ENCODE peak calls at places on chromosomes 4 and X, in four cellular contexts. One of them, this sample, is unnamed.

GRCh38 chr4:138310498-138310897 is 68.3 kb upstream of the SLC7A11 start:
- DNase-seq in NCI-H1092 treated with DMSO at 0.1 percent for 48 hours: no peak
- DNase-seq in GM03348: peak
- DNase-seq in NCI-H187: no peak
- DNase-seq in this sample: no peak

GRCh38 chr4:118801895-118802575 is 33.9 kb downstream of the SEC24D start:
- DNase-seq in NCI-H187: no peak
- DNase-seq in GM03348: no peak
- DNase-seq in NCI-H1092 treated with DMSO at 0.1 percent for 48 hours: no peak
- DNase-seq in this sample: no peak

GRCh38 chr4:89558147-89558546 is 250.5 kb upstream of the GPRIN3 start:
- DNase-seq in NCI-H187: no peak
- DNase-seq in NCI-H1092 treated with DMSO at 0.1 percent for 48 hours: no peak
- DNase-seq in GM03348: no peak
- DNase-seq in this sample: no peak

GRCh38 chr4:30619679-30620078 is 100.5 kb upstream of the PCDH7 start:
- DNase-seq in NCI-H187: no peak
- DNase-seq in NCI-H1092 treated with DMSO at 0.1 percent for 48 hours: no peak
- DNase-seq in GM03348: no peak
- DNase-seq in this sample: no peak

GRCh38 chrX:39682778-39683177 is 415.0 kb downstream of the BCOR start:
- DNase-seq in NCI-H187: no peak
- DNase-seq in NCI-H1092 treated with DMSO at 0.1 percent for 48 hours: no peak
- DNase-seq in GM03348: no peak
- DNase-seq in this sample: no peak

GRCh38 chr4:82797591-82798081 is 960 bp downstream of the SCD5 start:
- DNase-seq in NCI-H1092 treated with DMSO at 0.1 percent for 48 hours: peak
- DNase-seq in NCI-H187: no peak
- DNase-seq in GM03348: peak
- DNase-seq in this sample: no peak

GRCh38 chrX:55450259-55450658 is 1.7 kb upstream of the MAGEH1 start:
- DNase-seq in NCI-H1092 treated with DMSO at 0.1 percent for 48 hours: no peak
- DNase-seq in GM03348: peak
- DNase-seq in NCI-H187: no peak
- DNase-seq in this sample: no peak

GRCh38 chr4:93299116-93299515 is 529.4 kb upstream of the ATOH1 start:
- DNase-seq in NCI-H187: no peak
- DNase-seq in NCI-H1092 treated with DMSO at 0.1 percent for 48 hours: no peak
- DNase-seq in GM03348: no peak
- DNase-seq in this sample: no peak

GRCh38 chrX:96407043-96407442 is 277.6 kb upstream of the DIAPH2 start:
- DNase-seq in NCI-H187: no peak
- DNase-seq in NCI-H1092 treated with DMSO at 0.1 percent for 48 hours: no peak
- DNase-seq in GM03348: peak
- DNase-seq in this sample: no peak

GRCh38 chrX:318739-319578 is at the start of gene GTPBP6:
- DNase-seq in NCI-H1092 treated with DMSO at 0.1 percent for 48 hours: no peak
- DNase-seq in GM03348: peak
- DNase-seq in NCI-H187: no peak
- DNase-seq in this sample: no peak

GRCh38 chrX:86148024-86148511 is at the start of gene DACH2:
- DNase-seq in GM03348: peak
- DNase-seq in NCI-H1092 treated with DMSO at 0.1 percent for 48 hours: peak
- DNase-seq in NCI-H187: no peak
- DNase-seq in this sample: peak

GRCh38 chr4:189035654-189036053 is 896.4 kb downstream of the TRIML1 start:
- DNase-seq in NCI-H1092 treated with DMSO at 0.1 percent for 48 hours: no peak
- DNase-seq in GM03348: no peak
- DNase-seq in NCI-H187: no peak
- DNase-seq in this sample: no peak

GRCh38 chrX:48560681-48561080 is 13.6 kb upstream of the RBM3 start:
- DNase-seq in NCI-H187: no peak
- DNase-seq in NCI-H1092 treated with DMSO at 0.1 percent for 48 hours: no peak
- DNase-seq in GM03348: no peak
- DNase-seq in this sample: no peak

GRCh38 chr4:167622481-167623240 is 388.4 kb upstream of the SPOCK3 start:
- DNase-seq in GM03348: peak
- DNase-seq in NCI-H1092 treated with DMSO at 0.1 percent for 48 hours: peak
- DNase-seq in NCI-H187: peak
- DNase-seq in this sample: peak

GRCh38 chr4:79964020-79964714 is 108.9 kb downstream of the ANTXR2 start:
- DNase-seq in GM03348: no peak
- DNase-seq in NCI-H187: no peak
- DNase-seq in NCI-H1092 treated with DMSO at 0.1 percent for 48 hours: no peak
- DNase-seq in this sample: no peak

GRCh38 chr4:5036239-5036638 is 15.0 kb upstream of the STK32B start:
- DNase-seq in GM03348: peak
- DNase-seq in NCI-H187: no peak
- DNase-seq in NCI-H1092 treated with DMSO at 0.1 percent for 48 hours: no peak
- DNase-seq in this sample: no peak

GRCh38 chr4:142705820-142706219 is 140.3 kb downstream of the INPP4B start:
- DNase-seq in NCI-H1092 treated with DMSO at 0.1 percent for 48 hours: no peak
- DNase-seq in NCI-H187: no peak
- DNase-seq in GM03348: no peak
- DNase-seq in this sample: no peak

GRCh38 chrX:17475820-17476219 is 100.8 kb downstream of the NHS start:
- DNase-seq in NCI-H1092 treated with DMSO at 0.1 percent for 48 hours: no peak
- DNase-seq in GM03348: peak
- DNase-seq in NCI-H187: no peak
- DNase-seq in this sample: no peak

GRCh38 chrX:80808854-80809493 is 703 bp downstream of the BRWD3 start:
- DNase-seq in NCI-H1092 treated with DMSO at 0.1 percent for 48 hours: peak
- DNase-seq in GM03348: peak
- DNase-seq in NCI-H187: no peak
- DNase-seq in this sample: peak

GRCh38 chr4:182695842-182696241 is 221.3 kb downstream of the DCTD start:
- DNase-seq in GM03348: peak
- DNase-seq in NCI-H187: no peak
- DNase-seq in NCI-H1092 treated with DMSO at 0.1 percent for 48 hours: no peak
- DNase-seq in this sample: no peak

GRCh38 chr4:78704981-78705757 is 71.0 kb upstream of the BMP2K start:
- DNase-seq in NCI-H1092 treated with DMSO at 0.1 percent for 48 hours: no peak
- DNase-seq in NCI-H187: no peak
- DNase-seq in GM03348: peak
- DNase-seq in this sample: no peak

GRCh38 chr4:126960760-126961159 is 672.0 kb upstream of the INTU start:
- DNase-seq in NCI-H1092 treated with DMSO at 0.1 percent for 48 hours: no peak
- DNase-seq in NCI-H187: no peak
- DNase-seq in GM03348: no peak
- DNase-seq in this sample: no peak

GRCh38 chr4:47213971-47214370 is 182.6 kb downstream of the GABRB1 start:
- DNase-seq in NCI-H187: no peak
- DNase-seq in GM03348: peak
- DNase-seq in NCI-H1092 treated with DMSO at 0.1 percent for 48 hours: no peak
- DNase-seq in this sample: no peak